ENCODE peak calls at places on chromosomes 7 and 10, in four cellular contexts. One of them, this sample, is unnamed.

GRCh38 chr7:50826371-50827172 is 43.9 kb upstream of the GRB10 start:
- DNase-seq in fibroblast of mammary gland: peak; percentile 82
- DNase-seq in tibial nerve: no peak
- DNase-seq in heart right ventricle: no peak
- DNase-seq in this sample: peak; percentile 49

GRCh38 chr7:8176370-8177081 is 85.4 kb downstream of the ICA1 start:
- DNase-seq in fibroblast of mammary gland: no peak
- DNase-seq in tibial nerve: no peak
- DNase-seq in heart right ventricle: no peak
- DNase-seq in this sample: no peak

GRCh38 chr7:39753823-39754325 is 130.5 kb downstream of the RALA start:
- DNase-seq in heart right ventricle: no peak
- DNase-seq in tibial nerve: no peak
- DNase-seq in fibroblast of mammary gland: no peak
- DNase-seq in this sample: no peak

GRCh38 chr10:80187465-80188409 is 17.6 kb downstream of the ANXA11 start:
- DNase-seq in tibial nerve: no peak
- DNase-seq in heart right ventricle: no peak
- DNase-seq in fibroblast of mammary gland: no peak
- DNase-seq in this sample: peak; percentile 49

GRCh38 chr10:78229950-78230675 is 196.4 kb downstream of the RPS24 start:
- DNase-seq in fibroblast of mammary gland: no peak
- DNase-seq in heart right ventricle: no peak
- DNase-seq in tibial nerve: no peak
- DNase-seq in this sample: no peak

GRCh38 chr10:88260329-88261051 is 322.6 kb downstream of the RNLS start:
- DNase-seq in heart right ventricle: no peak
- DNase-seq in tibial nerve: no peak
- DNase-seq in fibroblast of mammary gland: no peak
- DNase-seq in this sample: no peak

GRCh38 chr10:72953687-72954086 is 919 bp downstream of the PLA2G12B start:
- DNase-seq in heart right ventricle: no peak
- DNase-seq in tibial nerve: no peak
- DNase-seq in fibroblast of mammary gland: no peak
- DNase-seq in this sample: no peak

GRCh38 chr10:73992899-73993788 is 4.8 kb upstream of the VCL start:
- DNase-seq in tibial nerve: no peak
- DNase-seq in fibroblast of mammary gland: peak; percentile 34
- DNase-seq in heart right ventricle: no peak
- DNase-seq in this sample: peak; percentile 33

GRCh38 chr7:5670173-5670933 is 111.1 kb downstream of the RNF216 start:
- DNase-seq in heart right ventricle: no peak
- DNase-seq in fibroblast of mammary gland: no peak
- DNase-seq in tibial nerve: no peak
- DNase-seq in this sample: peak; percentile 80

GRCh38 chr7:22288212-22288611 is 68.7 kb downstream of the RAPGEF5 start:
- DNase-seq in tibial nerve: no peak
- DNase-seq in heart right ventricle: no peak
- DNase-seq in fibroblast of mammary gland: no peak
- DNase-seq in this sample: no peak

GRCh38 chr7:2446676-2447075 is 29.5 kb downstream of the GRIFIN start:
- DNase-seq in fibroblast of mammary gland: no peak
- DNase-seq in heart right ventricle: no peak
- DNase-seq in tibial nerve: no peak
- DNase-seq in this sample: no peak

GRCh38 chr10:114243661-114244060 is 4.6 kb downstream of the VWA2 start:
- DNase-seq in fibroblast of mammary gland: no peak
- DNase-seq in heart right ventricle: no peak
- DNase-seq in tibial nerve: no peak
- DNase-seq in this sample: no peak

GRCh38 chr10:114244126-114244525 is 5.1 kb downstream of the VWA2 start:
- DNase-seq in tibial nerve: no peak
- DNase-seq in heart right ventricle: no peak
- DNase-seq in fibroblast of mammary gland: no peak
- DNase-seq in this sample: no peak

GRCh38 chr10:114242235-114242634 is 3.2 kb downstream of the VWA2 start:
- DNase-seq in tibial nerve: no peak
- DNase-seq in fibroblast of mammary gland: no peak
- DNase-seq in heart right ventricle: no peak
- DNase-seq in this sample: no peak

GRCh38 chr10:114239994-114240345 is 916 bp downstream of the VWA2 start:
- DNase-seq in fibroblast of mammary gland: no peak
- DNase-seq in tibial nerve: no peak
- DNase-seq in heart right ventricle: no peak
- DNase-seq in this sample: no peak

GRCh38 chr10:114239117-114239993 is at the start of gene VWA2:
- DNase-seq in fibroblast of mammary gland: no peak
- DNase-seq in tibial nerve: no peak
- DNase-seq in heart right ventricle: peak; percentile 47
- DNase-seq in this sample: no peak
- H3K4me3 ChIP-seq in fibroblast of mammary gland: no peak within 1 kb of the TSS
- H3K4me3 ChIP-seq in tibial nerve: peak within 1 kb of the TSS; percentile 15
- H3K4me3 ChIP-seq in heart right ventricle: peak within 1 kb of the TSS; percentile 47
- H3K4me3 ChIP-seq in this sample: no peak within 1 kb of the TSS

GRCh38 chr10:3222068-3222467 is 49.5 kb upstream of the PITRM1 start:
- DNase-seq in fibroblast of mammary gland: peak; percentile 88
- DNase-seq in tibial nerve: no peak
- DNase-seq in heart right ventricle: no peak
- DNase-seq in this sample: peak; percentile 35
- TF ChIP-seq CTCF in fibroblast of mammary gland: peak; percentile 47
- TF ChIP-seq CTCF in tibial nerve: no peak
- TF ChIP-seq CTCF in heart right ventricle: no peak
- TF ChIP-seq CTCF in this sample: no peak

GRCh38 chr7:17936321-17936720 is 4.0 kb downstream of the SNX13 start:
- DNase-seq in heart right ventricle: no peak
- DNase-seq in tibial nerve: no peak
- DNase-seq in fibroblast of mammary gland: no peak
- DNase-seq in this sample: no peak
- H3K4me3 ChIP-seq in heart right ventricle: no peak overlapping the region
- H3K4me3 ChIP-seq in tibial nerve: no peak overlapping the region
- H3K4me3 ChIP-seq in fibroblast of mammary gland: no peak overlapping the region
- H3K4me3 ChIP-seq in this sample: no peak overlapping the region

GRCh38 chr10:31031666-31032514 is at the start of gene ZNF438:
- DNase-seq in fibroblast of mammary gland: peak; percentile 95
- DNase-seq in tibial nerve: peak; percentile 97
- DNase-seq in heart right ventricle: peak; percentile 97
- DNase-seq in this sample: peak; percentile 97
- TF ChIP-seq CTCF in fibroblast of mammary gland: peak; percentile 22
- TF ChIP-seq CTCF in tibial nerve: peak; percentile 41
- TF ChIP-seq CTCF in heart right ventricle: peak; percentile 62
- TF ChIP-seq CTCF in this sample: peak; percentile 40

GRCh38 chr10:101228682-101229274 is 485 bp downstream of the LBX1 start:
- DNase-seq in tibial nerve: no peak
- DNase-seq in fibroblast of mammary gland: no peak
- DNase-seq in heart right ventricle: no peak
- DNase-seq in this sample: no peak
- H3K4me3 ChIP-seq in tibial nerve: no peak overlapping the region
- H3K4me3 ChIP-seq in fibroblast of mammary gland: no peak overlapping the region
- H3K4me3 ChIP-seq in heart right ventricle: no peak overlapping the region
- H3K4me3 ChIP-seq in this sample: no peak overlapping the region

GRCh38 chr7:70113543-70113942 is 515.3 kb downstream of the AUTS2 start:
- DNase-seq in tibial nerve: no peak
- DNase-seq in heart right ventricle: no peak
- DNase-seq in fibroblast of mammary gland: no peak
- DNase-seq in this sample: no peak
- TF ChIP-seq CTCF in tibial nerve: no peak
- TF ChIP-seq CTCF in heart right ventricle: no peak
- TF ChIP-seq CTCF in fibroblast of mammary gland: no peak
- TF ChIP-seq CTCF in this sample: no peak

GRCh38 chr10:109966961-109967738 is 40.6 kb upstream of the ADD3 start:
- DNase-seq in fibroblast of mammary gland: peak; percentile 63
- DNase-seq in heart right ventricle: no peak
- DNase-seq in tibial nerve: no peak
- DNase-seq in this sample: peak; percentile 76
- H3K4me3 ChIP-seq in fibroblast of mammary gland: no peak overlapping the region
- H3K4me3 ChIP-seq in heart right ventricle: no peak overlapping the region
- H3K4me3 ChIP-seq in tibial nerve: no peak overlapping the region
- H3K4me3 ChIP-seq in this sample: peak overlapping the region; percentile 17

GRCh38 chr10:317926-318325 is 182.7 kb downstream of the ZMYND11 start:
- DNase-seq in fibroblast of mammary gland: no peak
- DNase-seq in heart right ventricle: no peak
- DNase-seq in tibial nerve: no peak
- DNase-seq in this sample: peak; percentile 30

GRCh38 chr10:324593-324992 is 189.3 kb downstream of the ZMYND11 start:
- DNase-seq in fibroblast of mammary gland: no peak
- DNase-seq in heart right ventricle: no peak
- DNase-seq in tibial nerve: no peak
- DNase-seq in this sample: no peak

GRCh38 chr10:323651-324293 is 188.5 kb downstream of the ZMYND11 start:
- DNase-seq in heart right ventricle: peak; percentile 74
- DNase-seq in tibial nerve: peak; percentile 63
- DNase-seq in fibroblast of mammary gland: peak; percentile 97
- DNase-seq in this sample: peak; percentile 97

GRCh38 chr10:317219-317868 is 182.1 kb downstream of the ZMYND11 start:
- DNase-seq in fibroblast of mammary gland: peak; percentile 67
- DNase-seq in tibial nerve: no peak
- DNase-seq in heart right ventricle: peak; percentile 27
- DNase-seq in this sample: peak; percentile 93

DNA sequence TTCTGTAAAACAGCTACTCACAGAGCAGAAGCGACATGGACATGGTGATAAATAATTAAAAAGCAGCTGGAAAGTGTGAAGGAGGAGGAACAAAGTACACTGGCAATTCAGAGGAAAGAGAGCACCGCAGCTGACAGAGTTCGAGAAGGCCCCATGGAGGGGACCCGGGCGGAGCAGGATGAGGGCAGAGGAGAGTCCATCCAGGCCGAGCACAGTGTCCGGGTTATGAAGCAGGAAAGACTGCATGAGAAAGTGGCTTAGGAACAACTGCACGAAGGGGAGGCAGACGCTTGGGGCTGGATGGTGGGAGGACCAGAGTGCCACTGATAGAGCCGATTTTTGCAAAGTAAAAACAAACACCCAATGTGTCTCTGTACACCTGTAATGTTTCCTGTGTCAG is 185.5 kb downstream of the ZMYND11 start:
- DNase-seq in fibroblast of mammary gland: no peak
- DNase-seq in tibial nerve: no peak
- DNase-seq in heart right ventricle: no peak
- DNase-seq in this sample: no peak
- TF ChIP-seq CTCF in fibroblast of mammary gland: no peak
- TF ChIP-seq CTCF in tibial nerve: no peak
- TF ChIP-seq CTCF in heart right ventricle: no peak
- TF ChIP-seq CTCF in this sample: no peak

GRCh38 chr10:60141916-60142559 is 235.7 kb upstream of the CCDC6 start:
- DNase-seq in fibroblast of mammary gland: no peak
- DNase-seq in heart right ventricle: no peak
- DNase-seq in tibial nerve: no peak
- DNase-seq in this sample: no peak

GRCh38 chr10:60140681-60141632 is 234.6 kb upstream of the CCDC6 start:
- DNase-seq in fibroblast of mammary gland: peak; percentile 18
- DNase-seq in tibial nerve: no peak
- DNase-seq in heart right ventricle: peak; percentile 11
- DNase-seq in this sample: peak; percentile 79

GRCh38 chr10:60142736-60143135 is 236.4 kb upstream of the CCDC6 start:
- DNase-seq in tibial nerve: no peak
- DNase-seq in fibroblast of mammary gland: no peak
- DNase-seq in heart right ventricle: no peak
- DNase-seq in this sample: no peak

GRCh38 chr10:60147025-60147424 is 240.7 kb upstream of the CCDC6 start:
- DNase-seq in heart right ventricle: no peak
- DNase-seq in fibroblast of mammary gland: no peak
- DNase-seq in tibial nerve: no peak
- DNase-seq in this sample: no peak

DNA sequence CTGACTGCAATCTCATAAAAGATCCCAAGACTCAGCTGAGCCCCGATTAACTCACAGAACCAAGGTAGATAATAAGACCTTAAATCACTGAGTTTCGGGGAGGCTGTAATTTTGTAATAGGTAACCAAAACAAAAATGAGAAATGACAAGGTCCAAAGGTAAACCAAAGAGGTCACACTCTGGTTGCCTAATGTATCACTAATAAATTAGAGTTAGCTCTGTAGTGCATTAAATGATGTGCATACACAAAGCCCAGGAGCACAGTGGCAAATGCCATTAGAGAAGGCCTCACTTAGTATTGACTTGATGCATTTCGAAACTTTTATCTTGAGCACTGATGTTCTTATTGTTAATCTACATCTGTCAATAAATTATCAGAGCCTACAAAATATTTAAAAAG is 237.7 kb upstream of the CCDC6 start:
- DNase-seq in fibroblast of mammary gland: no peak
- DNase-seq in tibial nerve: no peak
- DNase-seq in heart right ventricle: no peak
- DNase-seq in this sample: no peak
- H3K4me3 ChIP-seq in fibroblast of mammary gland: no peak overlapping the region
- H3K4me3 ChIP-seq in tibial nerve: no peak overlapping the region
- H3K4me3 ChIP-seq in heart right ventricle: no peak overlapping the region
- H3K4me3 ChIP-seq in this sample: no peak overlapping the region

GRCh38 chr7:77798394-77799077 is at the start of the genes PHTF2 and TMEM60:
- DNase-seq in tibial nerve: peak; percentile 97
- DNase-seq in fibroblast of mammary gland: peak; percentile 99
- DNase-seq in heart right ventricle: peak; percentile 99
- DNase-seq in this sample: peak; percentile 100
- TF ChIP-seq CTCF in tibial nerve: peak; percentile 34
- TF ChIP-seq CTCF in fibroblast of mammary gland: peak; percentile 31
- TF ChIP-seq CTCF in heart right ventricle: peak; percentile 40
- TF ChIP-seq CTCF in this sample: peak; percentile 62

This sample was measured in fibroblast of villous mesenchyme.